ENCODE peak calls at places on chromosomes 12 and 14, in eight cellular contexts. N, Y, J, M, Z, T, L and H are unnamed samples.

GRCh38 chr12:67034110-67034879 is 234.9 kb upstream of the CAND1 start:
- DNase-seq in L (no peak), J (no peak), N (peak), Z (no peak), M (no peak), Y (no peak), T (peak), H (no peak)

GRCh38 chr14:102873546-102874061 is 48.9 kb upstream of the AMN start:
- DNase-seq in Z (no peak), Y (no peak), T (no peak), N (peak), M (no peak), L (no peak), J (no peak), H (no peak)

GRCh38 chr12:93122089-93122488 is 193.0 kb upstream of the EEA1 start:
- DNase-seq in M (no peak), J (no peak), Y (no peak), T (peak), L (no peak), Z (no peak), N (peak), H (no peak)

GRCh38 chr12:72511493-72511892 is 239.3 kb downstream of the TRHDE start:
- DNase-seq in M (no peak), Z (no peak), L (no peak), J (no peak), N (no peak), Y (no peak), T (no peak), H (no peak)

GRCh38 chr14:72573725-72574426 is 320.0 kb downstream of the DPF3 start:
- DNase-seq in M (no peak), N (no peak), L (no peak), T (no peak), J (no peak), Z (peak), Y (no peak), H (no peak)

GRCh38 chr14:74980746-74981661 is 21.7 kb upstream of the EIF2B2 start:
- DNase-seq in N (no peak), M (peak), J (no peak), Y (peak), Z (peak), T (peak), L (no peak), H (no peak)

GRCh38 chr12:56029666-56030293 is 8.9 kb downstream of the IKZF4 start:
- DNase-seq in N (peak), J (no peak), L (no peak), Y (peak), M (peak), Z (peak), T (peak), H (no peak)

GRCh38 chr14:50321009-50321660 is 9.0 kb downstream of the DMAC2L start:
- DNase-seq in Y (peak), T (peak), Z (peak), L (no peak), N (peak), M (peak), J (peak), H (no peak)

GRCh38 chr12:53623986-53624385 is 2.2 kb downstream of the ATF7 start:
- DNase-seq in M (no peak), Z (peak), L (no peak), J (no peak), Y (no peak), T (peak), N (no peak), H (no peak)

GRCh38 chr14:65110525-65110924 is 8.2 kb upstream of the MAX start:
- DNase-seq in J (no peak), L (no peak), Z (no peak), M (peak), N (no peak), Y (no peak), T (no peak), H (no peak)

GRCh38 chr12:18158774-18159557 is 69.0 kb upstream of the RERGL start:
- DNase-seq in N (peak), M (peak), T (peak), L (no peak), J (no peak), Z (peak), Y (no peak), H (no peak)

GRCh38 chr12:127145543-127145928 is 1121.4 kb upstream of the TMEM132C start:
- DNase-seq in N (no peak), Z (no peak), Y (no peak), J (no peak), M (no peak), T (no peak), L (no peak), H (no peak)

GRCh38 chr12:95574799-95575452 is 23.6 kb upstream of the USP44 start:
- DNase-seq in L (no peak), J (peak), M (peak), T (peak), Y (no peak), N (peak), Z (peak), H (no peak)

GRCh38 chr14:91228112-91229004 is 16.1 kb downstream of the GPR68 start:
- DNase-seq in M (peak), Z (peak), J (no peak), Y (no peak), T (peak), N (no peak), L (no peak), H (peak)

GRCh38 chr12:22056607-22057006 is 10.6 kb downstream of the CMAS start:
- DNase-seq in J (no peak), M (no peak), N (no peak), T (no peak), L (no peak), Y (no peak), Z (no peak), H (no peak)

GRCh38 chr12:54197037-54197909 is 8.5 kb upstream of the SMUG1 start:
- DNase-seq in M (peak), Y (no peak), N (no peak), L (no peak), J (no peak), T (peak), Z (no peak), H (peak)

GRCh38 chr12:8590842-8591545 is 21.7 kb downstream of the AICDA start:
- DNase-seq in Z (no peak), L (no peak), N (no peak), T (no peak), Y (no peak), M (no peak), J (no peak), H (no peak)

GRCh38 chr12:124786065-124786964 is 77.3 kb downstream of the SCARB1 start:
- DNase-seq in Z (peak), N (peak), Y (peak), T (peak), M (peak), L (peak), J (no peak), H (peak)

GRCh38 chr14:102731871-102732800 is 45.1 kb upstream of the TRAF3 start:
- DNase-seq in J (no peak), L (no peak), T (no peak), Y (no peak), M (no peak), Z (no peak), N (no peak), H (no peak)

GRCh38 chr12:30440826-30441602 is 254.7 kb downstream of the IPO8 start:
- DNase-seq in J (peak), N (peak), M (peak), L (no peak), Y (no peak), Z (peak), T (peak), H (no peak)

GRCh38 chr12:26047401-26048226 is 77.2 kb downstream of the BHLHE41 start:
- DNase-seq in J (no peak), Z (no peak), T (no peak), M (no peak), L (no peak), N (no peak), Y (no peak), H (no peak)

GRCh38 chr12:19423531-19423930 is 15.8 kb upstream of the AEBP2 start:
- DNase-seq in T (no peak), Y (no peak), N (no peak), L (no peak), M (no peak), Z (no peak), J (no peak), H (no peak)

GRCh38 chr12:26629864-26630263 is 203.1 kb downstream of the ITPR2 start:
- DNase-seq in N (peak), T (peak), M (no peak), Y (peak), L (no peak), Z (peak), J (no peak), H (no peak)

GRCh38 chr12:1435456-1435855 is 158.9 kb downstream of the FBXL14 start:
- DNase-seq in T (peak), Y (no peak), L (no peak), J (no peak), Z (peak), N (no peak), M (no peak), H (no peak)

GRCh38 chr12:79006306-79006705 is 141.7 kb downstream of the SYT1 start:
- DNase-seq in Z (no peak), Y (no peak), L (no peak), N (peak), T (peak), M (no peak), J (peak), H (no peak)

GRCh38 chr14:69816216-69816615 is 19.2 kb upstream of the SLC10A1 start:
- DNase-seq in Y (no peak), J (no peak), N (no peak), M (no peak), T (no peak), L (no peak), Z (no peak), H (no peak)

GRCh38 chr12:15527201-15527782 is 205.0 kb downstream of the PTPRO start:
- DNase-seq in T (peak), J (peak), N (peak), M (no peak), Y (no peak), L (no peak), Z (peak), H (no peak)

GRCh38 chr12:85281947-85282312 is 1.9 kb downstream of the ALX1 start:
- DNase-seq in N (no peak), M (no peak), J (no peak), L (no peak), Y (no peak), Z (no peak), T (no peak), H (no peak)

GRCh38 chr12:131947482-131948027 is 2.2 kb upstream of the EP400 start:
- DNase-seq in M (no peak), Z (no peak), T (no peak), N (no peak), L (no peak), Y (no peak), J (no peak), H (peak)

GRCh38 chr12:131948166-131948712 is 1.5 kb upstream of the EP400 start:
- DNase-seq in Y (no peak), M (no peak), T (no peak), Z (no peak), N (no peak), L (no peak), J (no peak), H (peak)

GRCh38 chr12:131950182-131950913 is 606 bp downstream of the EP400 start:
- DNase-seq in M (peak), Y (no peak), J (no peak), T (no peak), N (no peak), L (no peak), Z (peak), H (no peak)

GRCh38 chr12:131946757-131947156 is 3.0 kb upstream of the EP400 start:
- DNase-seq in T (no peak), N (no peak), Z (no peak), M (no peak), Y (no peak), L (no peak), J (no peak), H (no peak)

GRCh38 chr12:131949431-131950181 is at the start of gene EP400:
- DNase-seq in Z (peak), M (peak), T (peak), J (peak), L (peak), Y (peak), N (peak), H (peak)
- TF ChIP-seq POLR2A in Z (peak), M (peak), T (peak), J (peak), L (no peak), Y (peak), N (peak), H (peak)

GRCh38 chr12:6376079-6376941 is 947 bp upstream of the SCNN1A start:
- DNase-seq in M (peak), T (peak), Z (peak), J (no peak), Y (peak), N (peak), L (peak), H (peak)
- H3K27ac ChIP-seq in M (no peak), T (peak), Z (no peak), J (peak), Y (peak), N (peak), L (peak), H (peak)

GRCh38 chr12:123389560-123390351 is 5.8 kb downstream of the KMT5A start:
- DNase-seq in J (no peak), N (no peak), M (peak), Y (peak), L (no peak), Z (peak), T (no peak), H (peak)
- TF ChIP-seq POLR2A in J (no peak), N (no peak), M (peak), Y (peak), L (no peak), Z (no peak), T (no peak), H (peak)

DNA sequence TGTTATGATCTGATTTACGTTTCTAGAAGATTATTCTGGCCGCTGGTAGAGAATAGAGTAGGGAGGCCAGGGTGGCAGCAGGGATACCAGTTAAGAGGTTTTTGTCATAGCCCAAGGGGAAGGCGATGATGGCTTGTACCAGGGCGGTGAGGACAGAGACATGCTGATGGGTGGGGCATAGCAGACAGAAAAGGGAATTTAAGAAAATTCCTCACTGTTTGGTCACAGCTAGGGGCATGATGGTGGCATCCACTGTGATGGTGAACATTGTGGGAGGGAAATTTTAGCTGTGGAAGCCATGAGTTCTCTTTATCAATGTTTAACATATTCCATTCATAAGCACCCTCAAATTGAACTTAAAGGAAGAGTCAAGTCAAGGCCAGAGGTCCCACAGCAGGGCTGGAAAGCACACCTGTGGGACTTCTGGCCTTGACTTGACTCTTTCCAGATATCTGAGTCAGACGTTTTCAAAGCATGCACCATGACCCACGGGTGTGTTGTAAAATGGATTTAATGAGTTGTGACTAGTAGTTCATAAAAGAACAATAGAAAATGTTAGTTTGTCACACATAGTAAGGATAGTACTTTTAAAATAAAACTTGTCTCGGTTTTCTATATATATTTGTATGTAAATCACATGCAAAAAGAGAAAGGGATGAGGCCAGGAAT is 134.7 kb downstream of the CHST11 start:
- DNase-seq in L (no peak), N (peak), J (no peak), M (no peak), Z (no peak), Y (no peak), T (no peak), H (no peak)
- H3K27ac ChIP-seq in L (no peak), N (peak), J (no peak), M (no peak), Z (no peak), Y (no peak), T (no peak), H (no peak)

GRCh38 chr14:55026793-55027560 is at the start of the genes SOCS4 and WDHD1:
- DNase-seq in M (peak), L (peak), N (peak), T (peak), Y (peak), J (peak), Z (peak), H (peak)
- TF ChIP-seq POLR2A in M (peak), L (no peak), N (peak), T (peak), Y (peak), J (peak), Z (peak), H (peak)

GRCh38 chr14:100434033-100434601 is 111.0 kb downstream of the SLC25A47 start:
- DNase-seq in L (no peak), J (no peak), N (no peak), Y (no peak), M (no peak), T (no peak), Z (no peak), H (no peak)
- H3K27ac ChIP-seq in L (no peak), J (no peak), N (peak), Y (no peak), M (no peak), T (no peak), Z (no peak), H (no peak)

GRCh38 chr12:11170810-11171144 is 217 bp upstream of the SMIM10L1 start:
- DNase-seq in L (no peak), N (no peak), J (no peak), M (no peak), Y (no peak), Z (no peak), T (no peak), H (no peak)

GRCh38 chr12:11171953-11172675 is 1.1 kb downstream of the SMIM10L1 start:
- DNase-seq in T (peak), J (no peak), Z (no peak), Y (no peak), N (peak), L (no peak), M (no peak), H (no peak)

GRCh38 chr12:11166300-11166699 is 4.7 kb upstream of the SMIM10L1 start:
- DNase-seq in Z (no peak), L (no peak), T (no peak), M (no peak), J (no peak), Y (no peak), N (no peak), H (no peak)

GRCh38 chr12:11174022-11174421 is 3.0 kb downstream of the SMIM10L1 start:
- DNase-seq in M (no peak), Z (peak), T (peak), Y (no peak), L (no peak), J (no peak), N (no peak), H (no peak)

GRCh38 chr12:11171145-11171952 is at the start of gene SMIM10L1:
- DNase-seq in N (peak), J (peak), Z (peak), L (peak), T (peak), M (peak), Y (peak), H (peak)
- TF ChIP-seq POLR2A in N (peak), J (peak), Z (peak), L (no peak), T (peak), M (peak), Y (peak), H (peak)

GRCh38 chr12:3077572-3078081 is 448 bp downstream of the TSPAN9 start:
- DNase-seq in T (peak), J (no peak), N (no peak), Z (no peak), M (no peak), Y (peak), L (peak), H (peak)
- H3K27ac ChIP-seq in T (peak), J (peak), N (peak), Z (peak), M (no peak), Y (peak), L (peak), H (peak)

GRCh38 chr12:24947541-24948451 is 1.1 kb downstream of the BCAT1 start:
- DNase-seq in L (no peak), N (no peak), Z (peak), T (no peak), M (no peak), Y (no peak), J (no peak), H (no peak)
- TF ChIP-seq POLR2A in L (no peak), N (no peak), Z (no peak), T (no peak), M (no peak), Y (no peak), J (no peak), H (no peak)

GRCh38 chr12:115402443-115403170 is 718.6 kb upstream of the TBX3 start:
- DNase-seq in Y (no peak), Z (no peak), L (no peak), T (peak), N (no peak), J (no peak), M (no peak), H (no peak)
- H3K27ac ChIP-seq in Y (no peak), Z (no peak), L (no peak), T (no peak), N (no peak), J (no peak), M (no peak), H (no peak)